ENCODE peak calls at places on chromosomes 12 and 14, in five cellular contexts. I is esophagus squamous epithelium, T is WERI-Rb-1, D is B cell, A is spleen. Q is an unnamed sample.

GRCh38 chr14:100648474-100649172 is 61.4 kb upstream of the BEGAIN start:
- DNase-seq in T (no peak), I (no peak), A (no peak), D (no peak), Q (no peak)

GRCh38 chr12:807041-807717 is 54.8 kb downstream of the WNK1 start:
- DNase-seq in D (no peak), I (no peak), T (no peak), A (no peak), Q (no peak)

GRCh38 chr14:53509845-53510244 is 356.7 kb upstream of the DDHD1 start:
- DNase-seq in T (no peak), I (no peak), A (no peak), D (no peak), Q (no peak)

GRCh38 chr14:55518391-55518790 is 61.6 kb upstream of the KTN1 start:
- DNase-seq in A (no peak), D (no peak), T (no peak), I (no peak), Q (no peak)

GRCh38 chr12:7128681-7129593 is at the start of gene RBP5:
- DNase-seq in D (no peak), I (no peak), A (peak; percentile 77), T (no peak), Q (no peak)

GRCh38 chr12:25958254-25959068 is at the start of gene RASSF8:
- DNase-seq in I (no peak), D (peak; percentile 81), T (peak; percentile 66), A (peak; percentile 84), Q (peak; percentile 81)

GRCh38 chr12:68111995-68112394 is 47.5 kb downstream of the IFNG start:
- DNase-seq in I (no peak), T (no peak), D (no peak), A (no peak), Q (no peak)

GRCh38 chr12:48086327-48086726 is 19.6 kb downstream of the SENP1 start:
- DNase-seq in T (no peak), A (no peak), I (no peak), D (no peak), Q (no peak)

GRCh38 chr12:12008232-12008850 is 62.4 kb upstream of the BCL2L14 start:
- DNase-seq in D (no peak), I (no peak), A (no peak), T (no peak), Q (no peak)

GRCh38 chr14:50607181-50607580 is 47.2 kb downstream of the ATL1 start:
- DNase-seq in I (no peak), A (no peak), T (no peak), D (no peak), Q (no peak)

GRCh38 chr14:90651405-90651804 is 164.8 kb downstream of the TTC7B start:
- DNase-seq in I (no peak), A (no peak), T (no peak), D (no peak), Q (no peak)

GRCh38 chr14:96511146-96511545 is 9.0 kb downstream of the PAPOLA start:
- DNase-seq in D (no peak), T (no peak), I (no peak), A (no peak), Q (no peak)

GRCh38 chr12:65878540-65878939 is 54.3 kb downstream of the HMGA2 start:
- DNase-seq in I (no peak), D (no peak), A (no peak), T (no peak), Q (no peak)

GRCh38 chr14:33940561-33941011 is 10.3 kb downstream of the EGLN3 start:
- DNase-seq in T (no peak), A (no peak), D (no peak), I (no peak), Q (no peak)

GRCh38 chr12:64735447-64735846 is 23.8 kb downstream of the GNS start:
- DNase-seq in D (no peak), A (no peak), I (no peak), T (no peak), Q (no peak)

GRCh38 chr14:98501335-98501734 is 770.7 kb downstream of the BCL11B start:
- DNase-seq in I (no peak), A (no peak), D (no peak), T (no peak), Q (no peak)

GRCh38 chr14:75428230-75429104 is 645 bp downstream of the JDP2 start:
- DNase-seq in D (no peak), T (peak; percentile 31), I (no peak), A (peak; percentile 90), Q (no peak)

GRCh38 chr14:53766106-53766505 is 190.5 kb downstream of the BMP4 start:
- DNase-seq in D (no peak), A (no peak), I (no peak), T (no peak), Q (no peak)

GRCh38 chr12:117506333-117506732 is 144.9 kb upstream of the NOS1 start:
- DNase-seq in T (no peak), D (no peak), I (no peak), A (no peak), Q (no peak)

GRCh38 chr12:130835436-130835835 is 3.6 kb downstream of the STX2 start:
- DNase-seq in D (no peak), A (no peak), I (no peak), T (no peak), Q (no peak)

GRCh38 chr12:43740511-43741100 is 18.0 kb downstream of the PUS7L start:
- DNase-seq in A (no peak), T (no peak), D (no peak), I (no peak), Q (no peak)

GRCh38 chr12:100484891-100485511 is 11.3 kb downstream of the NR1H4 start:
- DNase-seq in A (no peak), I (no peak), D (no peak), T (no peak), Q (no peak)

GRCh38 chr12:34601689-34602088 is 579.4 kb downstream of the ALG10 start:
- DNase-seq in I (no peak), D (no peak), A (no peak), T (no peak), Q (no peak)

GRCh38 chr12:5003025-5003666 is 40.5 kb upstream of the KCNA5 start:
- DNase-seq in T (peak; percentile 76), D (peak; percentile 58), I (no peak), A (peak; percentile 79), Q (peak; percentile 76)

GRCh38 chr14:95442016-95442632 is 74.3 kb downstream of the SYNE3 start:
- DNase-seq in I (no peak), T (no peak), D (no peak), A (no peak), Q (no peak)

GRCh38 chr12:53190108-53190729 is 9.5 kb upstream of the CSAD start:
- DNase-seq in I (no peak), D (peak; percentile 67), A (no peak), T (peak; percentile 62), Q (no peak)

GRCh38 chr12:71890475-71890874 is 48.2 kb upstream of the TPH2 start:
- DNase-seq in D (no peak), T (no peak), A (no peak), I (no peak), Q (no peak)

GRCh38 chr12:29562167-29562776 is 64.8 kb upstream of the OVCH1 start:
- DNase-seq in I (no peak), T (no peak), D (no peak), A (no peak), Q (no peak)

GRCh38 chr12:28202374-28203130 is 12.3 kb downstream of the CCDC91 start:
- DNase-seq in T (no peak), D (no peak), I (no peak), A (no peak), Q (no peak)
- TF ChIP-seq CTCF in T (no peak), D (no peak), I (no peak), A (no peak), Q (no peak)

GRCh38 chr14:28666961-28667360 is 99.6 kb upstream of the FOXG1 start:
- DNase-seq in I (no peak), T (no peak), D (no peak), A (no peak), Q (no peak)
- TF ChIP-seq CTCF in I (no peak), T (no peak), D (no peak), A (no peak), Q (no peak)

GRCh38 chr12:103301642-103302620 is 193.8 kb downstream of the C12orf42 start:
- DNase-seq in D (no peak), A (no peak), T (no peak), I (no peak), Q (no peak)
- TF ChIP-seq CTCF in D (no peak), A (no peak), T (no peak), I (no peak), Q (no peak)

GRCh38 chr14:57182760-57183503 is 85.8 kb downstream of the EXOC5 start:
- DNase-seq in A (no peak), I (no peak), T (peak; percentile 69), D (no peak), Q (no peak)
- TF ChIP-seq CTCF in A (no peak), I (no peak), T (peak; percentile 75), D (no peak), Q (peak; percentile 69)

DNA sequence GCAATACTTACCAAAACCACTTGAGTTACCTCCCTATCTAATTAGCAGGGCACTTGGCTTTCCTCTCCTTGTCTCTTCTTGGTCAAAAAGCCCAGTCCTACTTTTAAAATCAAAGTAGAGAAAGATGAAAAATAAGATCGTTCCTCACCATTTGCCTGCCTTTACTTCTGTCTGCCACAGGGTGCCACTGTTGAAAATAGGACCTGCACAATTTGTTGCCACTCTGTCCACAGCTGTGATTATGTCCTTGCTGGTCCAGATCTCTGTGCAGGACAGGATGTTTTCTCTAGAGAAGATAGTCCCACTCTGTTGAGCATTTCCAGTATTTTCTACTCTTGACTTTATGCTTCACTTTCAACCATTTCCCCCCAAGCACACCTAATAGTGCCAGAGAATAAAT is 179.9 kb downstream of the PDZRN4 start:
- DNase-seq in D (no peak), T (peak; percentile 40), I (no peak), A (no peak), Q (no peak)
- TF ChIP-seq CTCF in D (no peak), T (peak; percentile 61), I (no peak), A (no peak), Q (peak; percentile 61)

GRCh38 chr12:49537231-49537708 is 1.6 kb upstream of the KCNH3 start:
- DNase-seq in D (peak; percentile 29), A (no peak), T (peak; percentile 53), I (no peak), Q (no peak)

GRCh38 chr12:49536526-49537195 is 2.2 kb upstream of the KCNH3 start:
- DNase-seq in D (no peak), A (peak; percentile 40), I (no peak), T (no peak), Q (no peak)

GRCh38 chr12:49539406-49540228 is 787 bp downstream of the KCNH3 start:
- DNase-seq in T (no peak), D (peak; percentile 63), I (no peak), A (peak; percentile 80), Q (no peak)

GRCh38 chr12:49538740-49539403 is at the start of gene KCNH3:
- DNase-seq in I (peak; percentile 28), T (peak; percentile 92), A (peak; percentile 96), D (peak; percentile 99), Q (no peak)

GRCh38 chr12:49537709-49538601 is 875 bp upstream of the KCNH3 start:
- DNase-seq in I (no peak), T (no peak), D (peak; percentile 61), A (peak; percentile 78), Q (no peak)
- TF ChIP-seq CTCF in I (no peak), T (peak; percentile 37), D (no peak), A (no peak), Q (no peak)

DNA sequence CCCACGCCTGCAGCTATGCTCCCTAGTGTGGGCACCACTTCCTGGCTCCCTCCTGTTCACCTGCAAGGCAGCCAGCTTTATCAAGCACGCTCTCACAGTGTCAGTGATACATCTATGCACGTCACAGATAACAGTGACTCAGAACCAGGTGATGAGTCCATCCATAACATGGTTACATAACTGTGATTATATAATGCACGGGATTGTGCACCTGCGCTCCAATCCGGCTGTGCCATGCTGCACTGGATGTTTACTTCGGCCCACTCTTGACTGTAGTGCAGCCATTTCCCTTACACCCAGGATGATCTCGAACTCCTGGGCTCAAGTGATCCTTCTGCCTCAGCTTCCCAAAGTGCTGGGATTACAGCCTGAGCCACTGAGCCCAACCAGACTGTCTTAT is 38.4 kb upstream of the CEP83 start:
- DNase-seq in A (no peak), I (no peak), D (no peak), T (no peak), Q (no peak)
- TF ChIP-seq CTCF in A (no peak), I (no peak), D (no peak), T (no peak), Q (no peak)